ENCODE peak calls at places on chromosome 21, in four cellular contexts. B, U, P and T are unnamed samples.
A peak's percentile ranks its signal among the peaks of the same experiment; 100 is the strongest.

GRCh38 chr21:42063206-42063577 is 7.9 kb upstream of the UMODL1 start:
- DNase-seq in B (peak; percentile 36), U (no peak), P (no peak), T (no peak)

GRCh38 chr21:20882462-20883415 is 115.5 kb upstream of the NCAM2 start:
- DNase-seq in B (no peak), U (peak; percentile 23), P (peak; percentile 16), T (peak; percentile 27)

GRCh38 chr21:16942703-16943102 is 570.1 kb upstream of the CXADR start:
- DNase-seq in P (peak; percentile 1), B (no peak), U (no peak), T (peak; percentile 51)

GRCh38 chr21:31975491-31975890 is 102.7 kb downstream of the HUNK start:
- DNase-seq in U (no peak), P (no peak), B (no peak), T (no peak)

GRCh38 chr21:42089093-42089631 is 18.0 kb downstream of the UMODL1 start:
- DNase-seq in U (no peak), B (no peak), P (no peak), T (no peak)

GRCh38 chr21:37365657-37366487 is 701 bp upstream of the DYRK1A start:
- DNase-seq in B (no peak), U (peak; percentile 96), P (no peak), T (peak; percentile 86)

GRCh38 chr21:43268086-43268803 is 99.4 kb downstream of the CRYAA start:
- DNase-seq in U (no peak), B (no peak), P (no peak), T (no peak)

GRCh38 chr21:41894922-41895557 is 15.9 kb upstream of the PRDM15 start:
- DNase-seq in P (no peak), B (no peak), U (peak; percentile 77), T (no peak)

GRCh38 chr21:37257967-37258877 is 8.9 kb downstream of the VPS26C start:
- DNase-seq in U (no peak), B (peak; percentile 87), P (peak; percentile 74), T (peak; percentile 80)

GRCh38 chr21:17396948-17397347 is 115.9 kb upstream of the CXADR start:
- DNase-seq in U (no peak), P (no peak), B (no peak), T (no peak)

GRCh38 chr21:41783476-41784150 is 16.8 kb upstream of the RIPK4 start:
- DNase-seq in P (no peak), U (no peak), B (no peak), T (no peak)

GRCh38 chr21:34807146-34807880 is 138.5 kb downstream of the CLIC6 start:
- DNase-seq in P (no peak), U (no peak), B (no peak), T (no peak)

GRCh38 chr21:41651396-41651795 is 115.5 kb downstream of the RIPK4 start:
- DNase-seq in P (no peak), U (no peak), B (no peak), T (no peak)

GRCh38 chr21:42524341-42525227 is 10.9 kb downstream of the SLC37A1 start:
- DNase-seq in P (no peak), U (no peak), B (peak; percentile 86), T (no peak)

GRCh38 chr21:40254540-40255455 is 387.6 kb downstream of the PCP4 start:
- DNase-seq in P (peak; percentile 60), U (no peak), B (no peak), T (no peak)

GRCh38 chr21:41597811-41598231 is 89.9 kb upstream of the TMPRSS2 start:
- DNase-seq in U (no peak), P (no peak), B (no peak), T (no peak)

GRCh38 chr21:33802458-33802857 is 113.1 kb downstream of the ATP5PO start:
- DNase-seq in U (no peak), P (no peak), B (no peak), T (no peak)

GRCh38 chr21:33799378-33800090 is 116.1 kb downstream of the ATP5PO start:
- DNase-seq in P (no peak), B (no peak), U (no peak), T (no peak)

GRCh38 chr21:33800753-33801423 is 114.7 kb downstream of the ATP5PO start:
- DNase-seq in P (no peak), U (no peak), B (no peak), T (no peak)

GRCh38 chr21:33797565-33797964 is 118.0 kb downstream of the ATP5PO start:
- DNase-seq in B (no peak), P (no peak), U (no peak), T (no peak)

GRCh38 chr21:33801424-33802405 is 113.9 kb downstream of the ATP5PO start:
- DNase-seq in U (no peak), P (no peak), B (no peak), T (no peak)
- TF ChIP-seq NRF1 in U (no peak), P (no peak), B (no peak), T (no peak)

DNA sequence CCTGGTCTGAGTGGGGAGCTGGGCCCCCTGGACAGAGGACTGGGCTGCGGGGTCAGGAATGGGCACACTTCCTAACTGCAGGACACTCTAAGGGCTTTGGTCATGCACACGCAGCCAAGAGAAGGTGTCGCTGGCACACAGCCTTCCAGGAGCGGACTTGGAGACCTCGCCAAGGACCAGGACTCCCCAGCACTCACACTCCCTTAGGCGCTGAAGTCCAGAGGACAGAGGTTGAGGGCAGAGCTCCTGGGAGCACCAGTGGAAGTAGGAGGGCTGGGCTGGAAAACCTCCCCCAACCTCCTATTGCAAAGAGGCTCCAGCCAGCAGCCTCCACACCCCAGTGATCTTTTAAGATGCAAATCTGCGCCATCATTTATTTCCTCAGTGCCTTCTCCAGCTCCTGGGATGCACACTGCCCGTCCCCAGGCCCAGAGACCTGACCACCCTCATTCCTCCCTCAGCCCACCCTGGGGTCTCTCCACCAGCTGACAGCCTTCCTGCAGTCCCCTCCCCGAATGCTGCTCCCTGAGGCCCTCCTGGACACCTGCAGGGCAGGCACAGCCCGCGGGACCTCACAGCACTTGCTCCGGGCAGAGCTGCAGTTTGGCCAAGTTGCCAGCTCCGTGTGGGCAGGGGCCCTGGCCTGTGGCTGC is 3.0 kb downstream of the TSPEAR start:
- DNase-seq in U (no peak), P (peak; percentile 20), B (no peak), T (peak; percentile 69)
- TF ChIP-seq TAF1 in U (no peak), P (no peak), B (no peak), T (peak; percentile 31)

GRCh38 chr21:29030909-29031308 is 6.4 kb downstream of the USP16 start:
- DNase-seq in B (no peak), P (no peak), U (no peak), T (no peak)

GRCh38 chr21:29029524-29029923 is 5.1 kb downstream of the USP16 start:
- DNase-seq in U (no peak), P (no peak), B (no peak), T (no peak)

GRCh38 chr21:29033871-29034270 is 9.4 kb downstream of the USP16 start:
- DNase-seq in P (no peak), U (no peak), B (no peak), T (no peak)

GRCh38 chr21:29033301-29033700 is 8.8 kb downstream of the USP16 start:
- DNase-seq in P (no peak), B (no peak), U (no peak), T (no peak)

DNA sequence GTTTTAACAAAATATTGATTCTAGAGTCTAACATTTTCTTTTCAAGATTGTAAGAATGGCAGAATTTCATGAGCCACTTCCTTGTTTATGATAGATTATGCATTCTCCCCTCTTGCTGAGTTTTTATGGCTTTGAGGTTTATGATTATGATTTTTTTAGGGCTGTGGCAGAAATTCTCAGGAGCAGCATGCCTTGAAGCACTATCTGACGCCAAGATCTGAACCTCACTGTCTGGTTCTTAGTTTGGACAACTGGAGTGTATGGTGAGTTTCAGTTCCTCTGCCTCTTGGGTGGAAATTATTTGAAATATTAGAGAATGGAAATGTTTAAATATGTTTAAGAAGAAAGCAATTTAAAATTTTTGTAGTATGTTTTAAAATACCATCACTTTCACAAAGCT is 10.2 kb downstream of the USP16 start:
- DNase-seq in P (no peak), B (no peak), U (no peak), T (no peak)
- TF ChIP-seq NRF1 in P (no peak), B (no peak), U (no peak), T (no peak)

GRCh38 chr21:29125199-29125598 is 5.2 kb upstream of the MAP3K7CL start:
- DNase-seq in P (no peak), U (no peak), B (peak; percentile 71), T (no peak)
- TF ChIP-seq TAF1 in P (no peak), U (no peak), B (no peak), T (no peak)

GRCh38 chr21:23223882-23224281 is 2225.7 kb downstream of the NCAM2 start:
- DNase-seq in B (no peak), U (no peak), P (no peak), T (peak; percentile 27)
- TF ChIP-seq NRF1 in B (no peak), U (no peak), P (no peak), T (no peak)

DNA sequence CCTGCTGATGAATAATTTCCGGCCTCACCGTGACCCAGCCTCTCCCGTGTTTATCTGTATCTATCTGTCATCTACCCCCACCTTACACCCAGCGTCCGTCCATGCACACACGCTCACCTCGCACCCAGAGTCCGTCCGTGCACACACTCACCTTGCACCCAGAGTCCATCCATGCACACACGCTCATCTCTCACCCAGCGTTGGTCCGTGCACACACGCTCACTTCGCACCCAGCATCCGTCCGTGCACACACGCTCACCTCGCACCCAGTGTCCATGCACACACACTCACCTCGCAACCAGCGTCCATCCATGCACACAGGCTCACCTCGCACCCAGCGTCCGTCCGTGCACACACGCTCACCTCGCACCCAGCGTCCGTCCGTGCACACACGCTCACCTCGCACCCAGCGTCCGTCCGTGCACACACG is 25.0 kb upstream of the COL18A1 start:
- DNase-seq in P (no peak), B (no peak), U (no peak), T (no peak)
- TF ChIP-seq TAF1 in P (no peak), B (no peak), U (no peak), T (no peak)

DNA sequence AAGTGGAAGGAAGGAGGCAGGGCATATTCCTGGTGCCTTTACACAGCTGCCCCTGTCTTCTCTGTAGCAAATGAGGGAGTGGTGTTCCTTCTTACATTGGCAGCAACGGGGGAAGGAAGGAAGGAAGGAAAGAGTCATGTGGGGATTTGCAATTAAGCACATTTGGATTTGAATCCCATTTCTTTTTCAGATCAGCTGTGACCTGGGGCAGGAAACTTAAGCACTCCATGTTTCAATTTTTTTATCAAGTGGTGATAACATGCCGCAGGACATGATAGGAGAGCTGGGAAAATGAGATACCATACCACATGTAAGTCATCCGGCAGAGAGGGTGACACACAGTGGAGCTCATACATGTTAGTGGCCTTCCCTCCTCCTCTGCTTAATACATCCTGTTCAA is 186.8 kb downstream of the APP start:
- DNase-seq in U (no peak), B (no peak), P (peak; percentile 46), T (no peak)
- TF ChIP-seq NRF1 in U (no peak), B (no peak), P (no peak), T (no peak)

DNA sequence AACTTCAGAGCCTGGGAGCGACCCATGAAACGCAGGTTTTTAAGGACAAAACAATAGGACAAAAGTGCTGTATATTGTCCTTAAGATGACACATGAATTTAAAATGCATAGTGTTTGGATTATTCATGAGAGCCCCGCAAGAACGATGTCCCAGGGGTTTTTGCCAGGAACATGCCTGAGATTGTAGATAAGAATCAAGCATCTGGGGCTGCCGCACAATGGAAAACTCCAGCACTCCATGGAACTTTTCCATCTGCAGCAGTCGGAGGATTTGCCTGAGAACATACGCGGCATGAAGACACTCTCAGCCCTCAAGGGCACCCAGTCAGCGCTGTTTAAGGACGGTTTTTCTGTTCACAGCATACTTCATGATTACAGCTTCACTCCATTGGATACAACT is 5.3 kb upstream of the ERG start:
- DNase-seq in B (no peak), U (no peak), P (peak; percentile 39), T (no peak)
- TF ChIP-seq TAF1 in B (no peak), U (no peak), P (no peak), T (no peak)